ENCODE peak calls at places on chromosome 14, in four cellular contexts. F is HCT116; E is mammary epithelial cell; G is CD4-positive, alpha-beta memory T cell. Y is an unnamed sample.

GRCh38 chr14:23727566-23728335 is 91.6 kb downstream of the DHRS2 start:
- DNase-seq in F (peak; percentile 56), E (peak; percentile 43), G (no peak), Y (peak; percentile 55)

GRCh38 chr14:104476437-104476836 is 103.1 kb upstream of the C14orf180 start:
- DNase-seq in F (no peak), E (no peak), G (no peak), Y (no peak)

GRCh38 chr14:61461808-61462275 is 140.5 kb downstream of the PRKCH start:
- DNase-seq in F (peak; percentile 34), E (peak; percentile 63), G (peak; percentile 58), Y (peak; percentile 87)

GRCh38 chr14:104586832-104587620 is 7.5 kb downstream of the C14orf180 start:
- DNase-seq in F (no peak), E (no peak), G (no peak), Y (peak; percentile 21)

GRCh38 chr14:53226553-53226952 is 73.4 kb upstream of the DDHD1 start:
- DNase-seq in F (no peak), E (peak; percentile 15), G (peak; percentile 32), Y (no peak)

GRCh38 chr14:105525861-105526780 is at the start of gene TMEM121:
- DNase-seq in F (no peak), E (no peak), G (no peak), Y (peak; percentile 44)

GRCh38 chr14:22848391-22849164 is 12.2 kb downstream of the MMP14 start:
- DNase-seq in F (no peak), E (peak; percentile 54), G (no peak), Y (peak; percentile 92)

GRCh38 chr14:49893309-49894213 is 679 bp downstream of the ARF6 start:
- DNase-seq in F (no peak), E (peak; percentile 60), G (peak; percentile 83), Y (peak; percentile 74)

GRCh38 chr14:69518341-69519101 is 34.0 kb downstream of the PLEKHD1 start:
- DNase-seq in F (no peak), E (no peak), G (no peak), Y (peak; percentile 21)

GRCh38 chr14:44163946-44164345 is 343.1 kb downstream of the FSCB start:
- DNase-seq in F (no peak), E (no peak), G (no peak), Y (no peak)

GRCh38 chr14:56036353-56036752 is 81.9 kb upstream of the PELI2 start:
- DNase-seq in F (no peak), E (no peak), G (no peak), Y (no peak)

GRCh38 chr14:61535470-61535869 is 159.8 kb upstream of the HIF1A start:
- DNase-seq in F (no peak), E (no peak), G (no peak), Y (no peak)

GRCh38 chr14:33951183-33951840 is 438 bp upstream of the EGLN3 start:
- DNase-seq in F (no peak), E (no peak), G (no peak), Y (no peak)

GRCh38 chr14:87491816-87492215 is 501.2 kb downstream of the GALC start:
- DNase-seq in F (no peak), E (peak; percentile 89), G (no peak), Y (no peak)

GRCh38 chr14:69351911-69352310 is 46.2 kb downstream of the ERH start:
- DNase-seq in F (no peak), E (no peak), G (no peak), Y (no peak)

GRCh38 chr14:36661506-36662257 is at the start of gene PAX9:
- DNase-seq in F (peak; percentile 81), E (peak; percentile 87), G (no peak), Y (peak; percentile 83)

GRCh38 chr14:69149461-69150244 is 3.3 kb downstream of the DCAF5 start:
- DNase-seq in F (no peak), E (peak; percentile 63), G (no peak), Y (no peak)

GRCh38 chr14:76584271-76584702 is 177.0 kb upstream of the VASH1 start:
- DNase-seq in F (no peak), E (no peak), G (no peak), Y (peak; percentile 90)

Y was measured in astrocyte of the hippocampus.